ENCODE peak calls at places on chromosomes 13 and 19, in four cellular contexts. G, T, J and M are unnamed samples.
A peak's percentile ranks its signal among the peaks of the same experiment; 100 is the strongest.

GRCh38 chr13:70391678-70392077 is 283.4 kb upstream of the KLHL1 start:
- DNase-seq in G (peak; percentile 70), T (no peak), J (peak; percentile 53), M (peak; percentile 38)

GRCh38 chr13:114339779-114340534 is 25.7 kb downstream of the CHAMP1 start:
- DNase-seq in G (peak; percentile 15), T (peak; percentile 28), J (no peak), M (peak; percentile 59)

GRCh38 chr13:23469901-23470525 is 36.5 kb upstream of the SACS start:
- DNase-seq in G (no peak), T (peak; percentile 63), J (no peak), M (no peak)

GRCh38 chr19:55080915-55081772 is 5.5 kb downstream of the EPS8L1 start:
- DNase-seq in G (no peak), T (no peak), J (peak; percentile 77), M (peak; percentile 96)

GRCh38 chr19:1770866-1771576 is 17.7 kb downstream of the ONECUT3 start:
- DNase-seq in G (no peak), T (no peak), J (no peak), M (no peak)

GRCh38 chr13:47837906-47838305 is 163.2 kb downstream of the SUCLA2 start:
- DNase-seq in G (no peak), T (no peak), J (no peak), M (no peak)

GRCh38 chr19:40492274-40492673 is 25.5 kb downstream of the SPTBN4 start:
- DNase-seq in G (no peak), T (no peak), J (no peak), M (no peak)

GRCh38 chr19:11155373-11156120 is at the start of gene SPC24:
- DNase-seq in G (peak; percentile 93), T (peak; percentile 94), J (peak; percentile 93), M (peak; percentile 95)

GRCh38 chr19:6066661-6067646 is 43.3 kb downstream of the RFX2 start:
- DNase-seq in G (peak; percentile 87), T (peak; percentile 84), J (peak; percentile 93), M (peak; percentile 90)

GRCh38 chr19:31348416-31349159 is 648 bp downstream of the TSHZ3 start:
- DNase-seq in G (no peak), T (no peak), J (no peak), M (no peak)

GRCh38 chr13:105948143-105948542 is 587.3 kb downstream of the EFNB2 start:
- DNase-seq in G (no peak), T (no peak), J (no peak), M (no peak)

GRCh38 chr13:24719139-24719538 is 38.9 kb downstream of the ATP12A start:
- DNase-seq in G (no peak), T (no peak), J (no peak), M (no peak)

GRCh38 chr19:35279985-35280821 is 2.1 kb upstream of the HAMP start:
- DNase-seq in G (no peak), T (no peak), J (peak; percentile 58), M (no peak)

GRCh38 chr13:80979035-80979641 is 638.2 kb upstream of the SPRY2 start:
- DNase-seq in G (no peak), T (peak; percentile 36), J (no peak), M (no peak)

GRCh38 chr13:103772576-103772975 is 706.4 kb upstream of the SLC10A2 start:
- DNase-seq in G (no peak), T (no peak), J (no peak), M (no peak)

GRCh38 chr19:5002143-5002542 is 33.2 kb downstream of the KDM4B start:
- DNase-seq in G (no peak), T (peak; percentile 31), J (no peak), M (no peak)

GRCh38 chr19:6740589-6741348 is 1.3 kb downstream of the TRIP10 start:
- DNase-seq in G (no peak), T (no peak), J (peak; percentile 66), M (peak; percentile 83)